ENCODE peak calls at places on chromosomes 12 and 14, in four cellular contexts. P is EH, Z is NCI-H774, S is activated T-cell treated with anti-CD3 and anti-CD28 coated beads for 48 hours. I is an unnamed sample.

GRCh38 chr12:48307269-48307668 is 43.5 kb downstream of the ZNF641 start:
- DNase-seq in Z (no peak), P (no peak), S (no peak), I (no peak)

GRCh38 chr12:4353785-4354208 is 25.7 kb downstream of the FGF23 start:
- DNase-seq in S (peak; percentile 18), P (peak; percentile 7), Z (no peak), I (no peak)

GRCh38 chr12:5073838-5074237 is 30.2 kb downstream of the KCNA5 start:
- DNase-seq in S (no peak), P (peak; percentile 43), Z (no peak), I (no peak)

GRCh38 chr14:104978774-104979691 is 859 bp upstream of the AHNAK2 start:
- DNase-seq in P (no peak), S (no peak), Z (no peak), I (no peak)

GRCh38 chr12:107560194-107560905 is 125.2 kb upstream of the PWP1 start:
- DNase-seq in S (no peak), P (peak; percentile 2), Z (no peak), I (no peak)

GRCh38 chr14:68337279-68337678 is 455.6 kb downstream of the ZFP36L1 start:
- DNase-seq in S (no peak), Z (no peak), P (no peak), I (no peak)

GRCh38 chr12:18632848-18633247 is 105.0 kb downstream of the PLCZ1 start:
- DNase-seq in Z (no peak), S (no peak), P (no peak), I (no peak)

GRCh38 chr14:73785834-73786631 is 65.6 kb upstream of the PTGR2 start:
- DNase-seq in P (peak; percentile 95), S (peak; percentile 58), Z (no peak), I (no peak)

GRCh38 chr12:46473634-46474201 is 101.1 kb upstream of the SLC38A2 start:
- DNase-seq in P (peak; percentile 98), Z (peak; percentile 59), S (no peak), I (no peak)

GRCh38 chr12:64916431-64916830 is 92.0 kb downstream of the TBC1D30 start:
- DNase-seq in Z (no peak), P (no peak), S (no peak), I (no peak)

GRCh38 chr12:39723831-39724230 is 104.2 kb upstream of the ABCD2 start:
- DNase-seq in Z (no peak), S (no peak), P (peak; percentile 19), I (peak; percentile 1)

GRCh38 chr14:68844210-68844545 is 51.3 kb upstream of the ZFP36L1 start:
- DNase-seq in Z (no peak), S (no peak), P (no peak), I (no peak)

GRCh38 chr14:90140298-90140955 is 78.6 kb downstream of the KCNK13 start:
- DNase-seq in S (no peak), Z (no peak), P (peak; percentile 72), I (no peak)

GRCh38 chr14:66709292-66709691 is 201.3 kb downstream of the GPHN start:
- DNase-seq in Z (no peak), P (no peak), S (no peak), I (no peak)

GRCh38 chr12:3869448-3869847 is 3.8 kb downstream of the PARP11 start:
- DNase-seq in P (no peak), Z (no peak), S (no peak), I (no peak)